ENCODE peak calls at places on chromosome 22, in ten cellular contexts. D, U, Z, J, O, M, Y, F, C and R are unnamed samples.

GRCh38 chr22:26143801-26144325 is 25.4 kb upstream of the SEZ6L start:
- DNase-seq in D (no peak), U (no peak), Z (no peak), J (no peak), O (no peak), M (no peak), Y (no peak), F (peak), C (no peak), R (peak)

GRCh38 chr22:45358127-45358526 is 48.4 kb downstream of the FAM118A start:
- DNase-seq in D (no peak), U (no peak), Z (no peak), J (no peak), O (no peak), M (no peak), Y (no peak), F (no peak), C (no peak), R (no peak)

GRCh38 chr22:24175160-24175808 is 6.0 kb upstream of the SUSD2 start:
- DNase-seq in D (peak), U (peak), Z (peak), J (peak), O (peak), M (peak), Y (peak), F (peak), C (peak), R (peak)

GRCh38 chr22:42299586-42300285 is 29.3 kb upstream of the TCF20 start:
- DNase-seq in D (peak), U (no peak), Z (no peak), J (no peak), O (no peak), M (no peak), Y (peak), F (peak), C (no peak), R (no peak)

GRCh38 chr22:42933783-42934144 is 76.7 kb upstream of the ARFGAP3 start:
- DNase-seq in D (no peak), U (peak), Z (peak), J (no peak), O (peak), M (peak), Y (no peak), F (no peak), C (peak), R (no peak)

GRCh38 chr22:39350803-39351688 is 1.3 kb downstream of the SYNGR1 start:
- DNase-seq in D (no peak), U (no peak), Z (no peak), J (no peak), O (no peak), M (no peak), Y (no peak), F (no peak), C (no peak), R (no peak)

GRCh38 chr22:50732681-50733080 is 5.3 kb upstream of the ACR start:
- DNase-seq in D (no peak), U (no peak), Z (no peak), J (no peak), O (no peak), M (no peak), Y (no peak), F (no peak), C (no peak), R (no peak)

GRCh38 chr22:47921906-47922305 is 1159.5 kb downstream of the TBC1D22A start:
- DNase-seq in D (no peak), U (no peak), Z (no peak), J (no peak), O (no peak), M (no peak), Y (no peak), F (no peak), C (no peak), R (no peak)

GRCh38 chr22:35467788-35468187 is 67.8 kb downstream of the MCM5 start:
- DNase-seq in D (no peak), U (peak), Z (no peak), J (peak), O (peak), M (no peak), Y (no peak), F (peak), C (no peak), R (peak)